ENCODE peak calls at places on chromosomes 5 and 9, in ten cellular contexts. F is NB4, Y is breast epithelium, X is lower leg skin, D is HFFc6, N is astrocyte of the spinal cord, A is AG09309, G is tibial artery, I is left lung, J is A549. Q is an unnamed sample.

GRCh38 chr9:88536951-88537742 is 2.2 kb downstream of the NXNL2 start:
- DNase-seq in F (no peak), Y (no peak), X (no peak), D (no peak), N (no peak), A (no peak), G (peak; percentile 69), I (no peak), J (no peak), Q (no peak)

GRCh38 chr5:149205625-149206523 is 64.6 kb downstream of the ABLIM3 start:
- DNase-seq in F (no peak), Y (no peak), X (no peak), D (peak; percentile 85), N (peak; percentile 78), A (peak; percentile 20), G (peak; percentile 84), I (no peak), J (no peak), Q (no peak)

GRCh38 chr5:38531518-38531917 is 24.9 kb downstream of the LIFR start:
- DNase-seq in F (no peak), Y (no peak), X (no peak), D (no peak), N (no peak), A (no peak), G (no peak), I (no peak), J (no peak), Q (no peak)

GRCh38 chr9:135372036-135372435 is 107.5 kb upstream of the PPP1R26 start:
- DNase-seq in F (no peak), Y (no peak), X (no peak), D (no peak), N (no peak), A (no peak), G (no peak), I (peak; percentile 61), J (no peak), Q (no peak)

GRCh38 chr5:144187699-144188294 is 17.1 kb downstream of the KCTD16 start:
- DNase-seq in F (peak; percentile 84), Y (peak; percentile 34), X (no peak), D (peak; percentile 96), N (peak; percentile 96), A (peak; percentile 95), G (no peak), I (no peak), J (peak; percentile 10), Q (peak; percentile 24)

GRCh38 chr5:16178745-16179372 is 732 bp downstream of the MARCHF11 start:
- DNase-seq in F (peak; percentile 28), Y (peak; percentile 24), X (no peak), D (no peak), N (peak; percentile 72), A (peak; percentile 4), G (peak; percentile 67), I (peak; percentile 79), J (no peak), Q (no peak)

GRCh38 chr5:10793785-10794184 is 32.8 kb upstream of the DAP start:
- DNase-seq in F (peak; percentile 65), Y (no peak), X (no peak), D (no peak), N (peak; percentile 6), A (no peak), G (no peak), I (no peak), J (no peak), Q (no peak)

GRCh38 chr5:179852993-179853547 is 5.5 kb downstream of the MRNIP start:
- DNase-seq in F (no peak), Y (no peak), X (no peak), D (no peak), N (no peak), A (no peak), G (no peak), I (peak; percentile 41), J (no peak), Q (no peak)

GRCh38 chr5:179890751-179891682 is 16.7 kb downstream of the TBC1D9B start:
- DNase-seq in F (no peak), Y (no peak), X (no peak), D (no peak), N (no peak), A (no peak), G (no peak), I (no peak), J (no peak), Q (no peak)

GRCh38 chr9:94908041-94908563 is 181.6 kb downstream of the AOPEP start:
- DNase-seq in F (peak; percentile 14), Y (no peak), X (no peak), D (no peak), N (peak; percentile 59), A (no peak), G (no peak), I (no peak), J (no peak), Q (no peak)

GRCh38 chr5:10069781-10070313 is 179.8 kb downstream of the ATPSCKMT start:
- DNase-seq in F (no peak), Y (no peak), X (no peak), D (no peak), N (no peak), A (no peak), G (no peak), I (no peak), J (no peak), Q (no peak)

GRCh38 chr5:103210952-103211351 is 47.6 kb upstream of the MACIR start:
- DNase-seq in F (no peak), Y (no peak), X (no peak), D (no peak), N (no peak), A (no peak), G (no peak), I (no peak), J (no peak), Q (no peak)

GRCh38 chr5:21802869-21803490 is 1050.2 kb downstream of the CDH12 start:
- DNase-seq in F (peak; percentile 45), Y (no peak), X (no peak), D (peak; percentile 1), N (peak; percentile 47), A (no peak), G (no peak), I (no peak), J (peak; percentile 3), Q (no peak)

GRCh38 chr9:21777701-21778100 is 24.7 kb upstream of the MTAP start:
- DNase-seq in F (no peak), Y (no peak), X (no peak), D (peak; percentile 79), N (peak; percentile 72), A (peak; percentile 70), G (no peak), I (no peak), J (no peak), Q (no peak)

GRCh38 chr5:147796556-147797308 is 14.2 kb upstream of the JAKMIP2 start:
- DNase-seq in F (no peak), Y (no peak), X (no peak), D (no peak), N (no peak), A (no peak), G (no peak), I (no peak), J (no peak), Q (no peak)

GRCh38 chr9:135718616-135719015 is 16.6 kb downstream of the KCNT1 start:
- DNase-seq in F (peak; percentile 77), Y (no peak), X (no peak), D (no peak), N (no peak), A (no peak), G (no peak), I (no peak), J (peak; percentile 35), Q (no peak)

GRCh38 chr9:133657120-133657661 is 21.0 kb downstream of the DBH start:
- DNase-seq in F (no peak), Y (no peak), X (no peak), D (peak; percentile 3), N (no peak), A (no peak), G (no peak), I (no peak), J (no peak), Q (no peak)

GRCh38 chr5:32852535-32852934 is 141.4 kb downstream of the NPR3 start:
- DNase-seq in F (peak; percentile 14), Y (no peak), X (no peak), D (peak; percentile 10), N (peak; percentile 79), A (no peak), G (peak; percentile 70), I (no peak), J (peak; percentile 15), Q (no peak)
- TF ChIP-seq CTCF in F (peak; percentile 25), Y (no peak), X (no peak), D (peak; percentile 63), N (peak; percentile 40), A (peak; percentile 53), G (peak; percentile 56), I (no peak), J (peak; percentile 79), Q (no peak)

GRCh38 chr5:33379757-33380156 is 61.0 kb upstream of the TARS1 start:
- DNase-seq in F (peak; percentile 57), Y (no peak), X (no peak), D (no peak), N (no peak), A (no peak), G (no peak), I (no peak), J (no peak), Q (no peak)
- TF ChIP-seq CTCF in F (peak; percentile 46), Y (no peak), X (no peak), D (peak; percentile 78), N (peak; percentile 54), A (peak; percentile 52), G (peak; percentile 32), I (peak; percentile 31), J (peak; percentile 21), Q (no peak)

GRCh38 chr9:1619915-1620705 is 395.0 kb upstream of the SMARCA2 start:
- DNase-seq in F (peak; percentile 48), Y (no peak), X (no peak), D (no peak), N (no peak), A (no peak), G (no peak), I (no peak), J (no peak), Q (no peak)
- TF ChIP-seq CTCF in F (peak; percentile 19), Y (no peak), X (no peak), D (peak; percentile 53), N (no peak), A (peak; percentile 11), G (no peak), I (no peak), J (peak; percentile 25), Q (no peak)

GRCh38 chr9:90925581-90926257 is 124.1 kb downstream of the SYK start:
- DNase-seq in F (no peak), Y (no peak), X (peak; percentile 15), D (peak; percentile 89), N (peak; percentile 58), A (peak; percentile 55), G (no peak), I (no peak), J (no peak), Q (no peak)

GRCh38 chr9:90926920-90927319 is 125.3 kb downstream of the SYK start:
- DNase-seq in F (no peak), Y (no peak), X (no peak), D (no peak), N (no peak), A (no peak), G (no peak), I (no peak), J (no peak), Q (no peak)

GRCh38 chr9:90921104-90921503 is 119.5 kb downstream of the SYK start:
- DNase-seq in F (peak; percentile 40), Y (peak; percentile 95), X (peak; percentile 89), D (no peak), N (no peak), A (no peak), G (peak; percentile 97), I (peak; percentile 79), J (no peak), Q (no peak)

GRCh38 chr9:90919883-90920282 is 118.3 kb downstream of the SYK start:
- DNase-seq in F (no peak), Y (peak; percentile 87), X (no peak), D (no peak), N (no peak), A (no peak), G (peak; percentile 93), I (no peak), J (no peak), Q (no peak)

GRCh38 chr9:90921969-90922368 is 120.3 kb downstream of the SYK start:
- DNase-seq in F (no peak), Y (no peak), X (no peak), D (no peak), N (no peak), A (no peak), G (no peak), I (no peak), J (no peak), Q (no peak)
- TF ChIP-seq CTCF in F (no peak), Y (no peak), X (no peak), D (no peak), N (no peak), A (no peak), G (no peak), I (no peak), J (no peak), Q (no peak)

Q was measured in activated B cell treated with CpG ODN at 0.5 μM for 24 hours.